ENCODE peak calls at places on chromosomes 13 and 19, in four cellular contexts. T, O, X and U are unnamed samples.

GRCh38 chr13:45847554-45848224 is 3.9 kb downstream of the SIAH3 start:
- ATAC-seq in T (peak; percentile 69), O (no peak), X (peak; percentile 80), U (peak; percentile 44)

GRCh38 chr19:14475251-14476073 is at the start of gene PTGER1:
- ATAC-seq in T (peak; percentile 56), O (peak; percentile 28), X (peak; percentile 7), U (no peak)

GRCh38 chr19:39710333-39710890 is 6.1 kb downstream of the LGALS14 start:
- ATAC-seq in T (no peak), O (no peak), X (no peak), U (no peak)

GRCh38 chr19:28217064-28217463 is 995.9 kb downstream of the UQCRFS1 start:
- ATAC-seq in T (no peak), O (no peak), X (no peak), U (no peak)

GRCh38 chr13:114134111-114134943 is 1.9 kb upstream of the RASA3 start:
- ATAC-seq in T (peak; percentile 36), O (no peak), X (no peak), U (peak; percentile 71)

GRCh38 chr19:29587518-29587986 is 18.5 kb upstream of the POP4 start:
- ATAC-seq in T (peak; percentile 87), O (no peak), X (peak; percentile 94), U (no peak)

GRCh38 chr13:22137361-22138050 is 466.6 kb downstream of the FGF9 start:
- ATAC-seq in T (no peak), O (no peak), X (peak; percentile 24), U (no peak)

GRCh38 chr19:13118424-13119193 is 545 bp downstream of the NACC1 start:
- ATAC-seq in T (peak; percentile 8), O (peak; percentile 48), X (no peak), U (peak; percentile 28)

GRCh38 chr19:47230921-47231214 is at the start of gene BBC3:
- ATAC-seq in T (no peak), O (no peak), X (no peak), U (no peak)

GRCh38 chr19:12513531-12514061 is 29.0 kb upstream of the ZNF709 start:
- ATAC-seq in T (peak; percentile 29), O (no peak), X (no peak), U (no peak)

GRCh38 chr13:49859568-49859967 is 67.1 kb upstream of the KPNA3 start:
- ATAC-seq in T (no peak), O (peak; percentile 76), X (no peak), U (no peak)

GRCh38 chr19:49431330-49431749 is 6.2 kb downstream of the GFY start:
- ATAC-seq in T (no peak), O (no peak), X (no peak), U (no peak)

GRCh38 chr13:109778102-109778542 is 8.3 kb downstream of the IRS2 start:
- ATAC-seq in T (peak; percentile 93), O (peak; percentile 13), X (no peak), U (no peak)

GRCh38 chr13:31172535-31172934 is 10.8 kb upstream of the HSPH1 start:
- ATAC-seq in T (no peak), O (peak; percentile 85), X (no peak), U (no peak)

GRCh38 chr13:99559560-99559959 is 58.3 kb downstream of the TM9SF2 start:
- ATAC-seq in T (no peak), O (no peak), X (no peak), U (no peak)